ENCODE peak calls at places on chromosomes 1 and 21, in six cellular contexts. One of them, this sample, is unnamed.
A peak's percentile ranks its signal among the peaks of the same experiment; 100 is the strongest.

GRCh38 chr1:43883321-43883720 is 50.3 kb upstream of the ARTN start:
- DNase-seq in tibial artery: no peak
- DNase-seq in aorta: no peak
- DNase-seq in CD8-positive, alpha-beta memory T cell: no peak
- DNase-seq in esophagus squamous epithelium: no peak
- DNase-seq in HCT116: no peak
- DNase-seq in this sample: no peak

GRCh38 chr1:192878249-192878648 is 69.4 kb downstream of the RGS2 start:
- DNase-seq in tibial artery: no peak
- DNase-seq in aorta: peak; percentile 63
- DNase-seq in CD8-positive, alpha-beta memory T cell: no peak
- DNase-seq in esophagus squamous epithelium: no peak
- DNase-seq in HCT116: no peak
- DNase-seq in this sample: no peak

GRCh38 chr1:114695430-114696093 is at the start of gene AMPD1:
- DNase-seq in tibial artery: no peak
- DNase-seq in aorta: no peak
- DNase-seq in CD8-positive, alpha-beta memory T cell: no peak
- DNase-seq in esophagus squamous epithelium: no peak
- DNase-seq in HCT116: no peak
- DNase-seq in this sample: no peak

GRCh38 chr1:71780681-71781080 is 501.7 kb downstream of the NEGR1 start:
- DNase-seq in tibial artery: no peak
- DNase-seq in aorta: no peak
- DNase-seq in CD8-positive, alpha-beta memory T cell: no peak
- DNase-seq in esophagus squamous epithelium: no peak
- DNase-seq in HCT116: no peak
- DNase-seq in this sample: no peak

GRCh38 chr1:94258873-94259331 is 21.5 kb upstream of the ARHGAP29 start:
- DNase-seq in tibial artery: peak; percentile 73
- DNase-seq in aorta: peak; percentile 50
- DNase-seq in CD8-positive, alpha-beta memory T cell: no peak
- DNase-seq in esophagus squamous epithelium: no peak
- DNase-seq in HCT116: peak; percentile 71
- DNase-seq in this sample: peak; percentile 67

GRCh38 chr1:212754715-212755114 is 36.9 kb downstream of the NSL1 start:
- DNase-seq in tibial artery: no peak
- DNase-seq in aorta: no peak
- DNase-seq in CD8-positive, alpha-beta memory T cell: no peak
- DNase-seq in esophagus squamous epithelium: no peak
- DNase-seq in HCT116: no peak
- DNase-seq in this sample: no peak

GRCh38 chr21:43764576-43765495 is 11.3 kb downstream of the CSTB start:
- DNase-seq in tibial artery: no peak
- DNase-seq in aorta: no peak
- DNase-seq in CD8-positive, alpha-beta memory T cell: no peak
- DNase-seq in esophagus squamous epithelium: no peak
- DNase-seq in HCT116: no peak
- DNase-seq in this sample: no peak

GRCh38 chr1:171801395-171801990 is 20.0 kb downstream of the METTL13 start:
- DNase-seq in tibial artery: no peak
- DNase-seq in aorta: no peak
- DNase-seq in CD8-positive, alpha-beta memory T cell: no peak
- DNase-seq in esophagus squamous epithelium: no peak
- DNase-seq in HCT116: no peak
- DNase-seq in this sample: no peak

GRCh38 chr1:210344706-210345105 is 16.0 kb downstream of the HHAT start:
- DNase-seq in tibial artery: no peak
- DNase-seq in aorta: no peak
- DNase-seq in CD8-positive, alpha-beta memory T cell: no peak
- DNase-seq in esophagus squamous epithelium: no peak
- DNase-seq in HCT116: no peak
- DNase-seq in this sample: no peak

GRCh38 chr1:178494569-178494971 is 2.2 kb downstream of the CLEC20A start:
- DNase-seq in tibial artery: no peak
- DNase-seq in aorta: no peak
- DNase-seq in CD8-positive, alpha-beta memory T cell: no peak
- DNase-seq in esophagus squamous epithelium: no peak
- DNase-seq in HCT116: no peak
- DNase-seq in this sample: no peak

GRCh38 chr1:76868916-76869315 is 1.6 kb downstream of the ST6GALNAC5 start:
- DNase-seq in tibial artery: no peak
- DNase-seq in aorta: peak; percentile 51
- DNase-seq in CD8-positive, alpha-beta memory T cell: no peak
- DNase-seq in esophagus squamous epithelium: no peak
- DNase-seq in HCT116: no peak
- DNase-seq in this sample: no peak
- H3K4me3 ChIP-seq in tibial artery: peak overlapping the region; percentile 55
- H3K4me3 ChIP-seq in aorta: peak overlapping the region; percentile 57
- H3K4me3 ChIP-seq in CD8-positive, alpha-beta memory T cell: no peak overlapping the region
- H3K4me3 ChIP-seq in esophagus squamous epithelium: peak overlapping the region; percentile 48
- H3K4me3 ChIP-seq in HCT116: no peak overlapping the region
- H3K4me3 ChIP-seq in this sample: no peak overlapping the region

GRCh38 chr1:235083589-235084323 is 44.9 kb downstream of the TOMM20 start:
- DNase-seq in tibial artery: peak; percentile 86
- DNase-seq in aorta: peak; percentile 91
- DNase-seq in CD8-positive, alpha-beta memory T cell: peak; percentile 37
- DNase-seq in esophagus squamous epithelium: peak; percentile 41
- DNase-seq in HCT116: peak; percentile 58
- DNase-seq in this sample: peak; percentile 79
- H3K4me1 ChIP-seq in tibial artery: no peaks in the 10 kb centered on the region
- H3K4me1 ChIP-seq in aorta: peaks cover 4% of the 10 kb centered on the region
- H3K4me1 ChIP-seq in CD8-positive, alpha-beta memory T cell: peaks cover 11% of the 10 kb centered on the region
- H3K4me1 ChIP-seq in esophagus squamous epithelium: peaks cover 41% of the 10 kb centered on the region
- H3K4me1 ChIP-seq in HCT116: peaks cover 25% of the 10 kb centered on the region
- H3K4me1 ChIP-seq in this sample: peaks cover 35% of the 10 kb centered on the region

DNA sequence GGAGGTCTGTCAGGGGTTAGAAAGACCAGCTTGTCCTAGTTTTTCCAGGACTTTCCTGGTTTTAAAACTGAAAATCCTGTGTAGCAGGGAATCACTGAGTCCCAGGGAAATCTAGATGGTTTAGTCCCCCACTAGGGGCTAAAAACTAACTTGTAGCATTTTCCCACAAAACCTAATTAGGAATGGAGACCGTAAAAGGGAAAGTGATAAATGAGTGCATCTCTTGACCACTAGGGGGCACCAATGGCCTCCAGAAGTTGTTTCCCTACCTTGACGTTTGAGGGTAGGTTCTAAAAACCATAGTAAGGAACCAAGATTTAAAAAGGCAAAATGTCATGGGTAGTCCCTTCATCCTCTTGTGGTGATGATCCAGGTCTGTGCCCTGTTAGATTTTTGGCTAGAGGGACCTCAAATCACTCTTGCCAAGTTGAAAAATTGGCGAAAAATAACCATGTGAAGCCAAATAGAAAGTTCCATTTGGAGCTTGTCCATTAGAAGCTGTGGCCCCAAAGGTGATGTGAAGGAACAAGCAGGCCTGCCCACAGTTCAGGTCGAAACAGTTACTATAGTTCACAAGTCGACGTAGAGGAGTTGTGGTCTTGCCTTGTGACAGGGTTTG is 24.5 kb downstream of the CLIC6 start:
- DNase-seq in tibial artery: peak; percentile 34
- DNase-seq in aorta: no peak
- DNase-seq in CD8-positive, alpha-beta memory T cell: peak; percentile 29
- DNase-seq in esophagus squamous epithelium: no peak
- DNase-seq in HCT116: peak; percentile 59
- DNase-seq in this sample: no peak
- H3K9me3 ChIP-seq in tibial artery: no peaks in the 10 kb centered on the region
- H3K9me3 ChIP-seq in aorta: peaks cover 2% of the 10 kb centered on the region
- H3K9me3 ChIP-seq in CD8-positive, alpha-beta memory T cell: no peaks in the 10 kb centered on the region
- H3K9me3 ChIP-seq in esophagus squamous epithelium: no peaks in the 10 kb centered on the region
- H3K9me3 ChIP-seq in HCT116: no peaks in the 10 kb centered on the region
- H3K9me3 ChIP-seq in this sample: no peaks in the 10 kb centered on the region

GRCh38 chr1:41582851-41583657 is 98.6 kb upstream of the EDN2 start:
- DNase-seq in tibial artery: no peak
- DNase-seq in aorta: no peak
- DNase-seq in CD8-positive, alpha-beta memory T cell: no peak
- DNase-seq in esophagus squamous epithelium: no peak
- DNase-seq in HCT116: no peak
- DNase-seq in this sample: no peak

GRCh38 chr1:41582004-41582325 is 97.5 kb upstream of the EDN2 start:
- DNase-seq in tibial artery: no peak
- DNase-seq in aorta: no peak
- DNase-seq in CD8-positive, alpha-beta memory T cell: no peak
- DNase-seq in esophagus squamous epithelium: no peak
- DNase-seq in HCT116: no peak
- DNase-seq in this sample: no peak

GRCh38 chr1:41583658-41584570 is 99.4 kb upstream of the EDN2 start:
- DNase-seq in tibial artery: no peak
- DNase-seq in aorta: no peak
- DNase-seq in CD8-positive, alpha-beta memory T cell: no peak
- DNase-seq in esophagus squamous epithelium: no peak
- DNase-seq in HCT116: no peak
- DNase-seq in this sample: no peak

GRCh38 chr1:41581216-41582003 is 96.9 kb upstream of the EDN2 start:
- DNase-seq in tibial artery: no peak
- DNase-seq in aorta: no peak
- DNase-seq in CD8-positive, alpha-beta memory T cell: no peak
- DNase-seq in esophagus squamous epithelium: no peak
- DNase-seq in HCT116: no peak
- DNase-seq in this sample: no peak

DNA sequence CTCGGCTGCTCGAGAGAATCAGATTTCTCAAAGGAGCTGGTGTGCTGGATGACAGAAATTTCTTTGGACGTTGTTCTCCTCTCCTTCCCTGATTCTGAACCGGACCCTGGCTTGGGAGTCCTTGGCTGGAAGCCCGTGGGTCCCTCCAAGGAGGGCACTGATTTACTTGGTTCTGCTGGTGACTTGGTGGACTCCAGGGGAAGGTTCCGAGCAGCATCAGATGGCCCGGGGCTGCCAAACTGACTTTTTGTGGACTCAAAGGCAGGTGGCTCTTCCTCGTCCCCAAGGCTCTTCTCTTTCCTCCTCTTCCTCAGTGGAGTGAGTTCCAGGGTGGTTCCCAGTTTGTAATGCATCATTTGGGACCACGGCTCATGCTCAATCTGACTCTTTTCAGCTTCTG is 97.9 kb upstream of the EDN2 start:
- DNase-seq in tibial artery: no peak
- DNase-seq in aorta: no peak
- DNase-seq in CD8-positive, alpha-beta memory T cell: no peak
- DNase-seq in esophagus squamous epithelium: no peak
- DNase-seq in HCT116: no peak
- DNase-seq in this sample: no peak
- H3K4me3 ChIP-seq in tibial artery: no peak overlapping the region
- H3K4me3 ChIP-seq in aorta: no peak overlapping the region
- H3K4me3 ChIP-seq in CD8-positive, alpha-beta memory T cell: no peak overlapping the region
- H3K4me3 ChIP-seq in esophagus squamous epithelium: no peak overlapping the region
- H3K4me3 ChIP-seq in HCT116: no peak overlapping the region
- H3K4me3 ChIP-seq in this sample: no peak overlapping the region

DNA sequence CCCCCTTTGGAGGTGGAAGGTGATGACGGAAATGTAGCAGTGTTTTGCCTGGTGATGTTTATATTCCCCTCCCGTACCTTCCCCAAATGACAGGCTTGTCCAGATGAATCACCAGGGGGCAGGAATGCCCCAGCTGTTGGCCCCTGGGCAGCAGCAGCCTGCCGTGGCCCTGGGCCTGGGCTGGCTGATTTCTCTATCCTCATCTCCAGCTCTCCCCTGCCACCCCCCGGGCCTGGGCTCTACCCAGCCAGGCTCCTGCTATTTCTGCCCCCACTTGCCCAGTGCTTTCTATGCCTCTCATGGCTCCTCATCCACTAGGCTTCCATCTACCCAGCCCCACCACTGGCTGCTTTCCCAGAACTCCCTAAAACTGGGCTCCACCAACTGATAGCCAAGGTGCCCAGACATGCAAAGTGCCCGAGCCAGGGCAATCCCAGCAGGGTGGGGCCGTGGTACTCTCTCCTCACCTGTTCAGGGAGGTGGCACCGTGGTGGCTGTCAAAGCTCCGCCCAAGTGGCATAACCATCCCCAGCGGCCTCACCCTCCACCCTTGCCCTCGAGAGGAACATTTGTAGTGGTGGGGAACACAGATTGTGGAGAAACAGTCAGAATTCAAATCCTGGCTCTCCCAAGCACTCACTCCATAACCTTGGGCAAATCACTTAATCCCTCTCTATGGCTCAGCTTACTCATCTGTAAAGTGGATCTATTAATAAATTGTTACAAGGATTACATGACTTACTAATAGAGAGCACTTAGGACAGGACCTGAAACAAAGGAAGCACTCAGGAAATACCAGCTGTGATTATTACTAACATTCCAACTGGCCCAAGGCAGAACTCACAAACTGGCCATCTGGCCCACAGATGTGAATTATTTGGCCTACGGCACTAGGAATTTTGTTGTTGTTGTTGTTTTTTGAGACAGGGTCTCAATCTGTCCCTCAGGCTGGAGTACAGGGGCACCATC is 12.8 kb upstream of the ECE1 start:
- DNase-seq in tibial artery: no peak
- DNase-seq in aorta: no peak
- DNase-seq in CD8-positive, alpha-beta memory T cell: no peak
- DNase-seq in esophagus squamous epithelium: no peak
- DNase-seq in HCT116: no peak
- DNase-seq in this sample: no peak
- H3K4me1 ChIP-seq in tibial artery: no peaks in the 10 kb centered on the region
- H3K4me1 ChIP-seq in aorta: no peaks in the 10 kb centered on the region
- H3K4me1 ChIP-seq in CD8-positive, alpha-beta memory T cell: peaks cover 52% of the 10 kb centered on the region
- H3K4me1 ChIP-seq in esophagus squamous epithelium: peaks cover 44% of the 10 kb centered on the region
- H3K4me1 ChIP-seq in HCT116: peaks cover 58% of the 10 kb centered on the region
- H3K4me1 ChIP-seq in this sample: peaks cover 7% of the 10 kb centered on the region

GRCh38 chr1:248009681-248010080 is 3.8 kb upstream of the OR2L5 start:
- DNase-seq in tibial artery: no peak
- DNase-seq in aorta: no peak
- DNase-seq in CD8-positive, alpha-beta memory T cell: no peak
- DNase-seq in esophagus squamous epithelium: no peak
- DNase-seq in HCT116: no peak
- DNase-seq in this sample: no peak
- H3K9me3 ChIP-seq in tibial artery: peaks cover 12% of the 10 kb centered on the region
- H3K9me3 ChIP-seq in aorta: no peaks in the 10 kb centered on the region
- H3K9me3 ChIP-seq in CD8-positive, alpha-beta memory T cell: no peaks in the 10 kb centered on the region
- H3K9me3 ChIP-seq in esophagus squamous epithelium: no peaks in the 10 kb centered on the region
- H3K9me3 ChIP-seq in HCT116: peaks cover 26% of the 10 kb centered on the region
- H3K9me3 ChIP-seq in this sample: peaks cover 12% of the 10 kb centered on the region

DNA sequence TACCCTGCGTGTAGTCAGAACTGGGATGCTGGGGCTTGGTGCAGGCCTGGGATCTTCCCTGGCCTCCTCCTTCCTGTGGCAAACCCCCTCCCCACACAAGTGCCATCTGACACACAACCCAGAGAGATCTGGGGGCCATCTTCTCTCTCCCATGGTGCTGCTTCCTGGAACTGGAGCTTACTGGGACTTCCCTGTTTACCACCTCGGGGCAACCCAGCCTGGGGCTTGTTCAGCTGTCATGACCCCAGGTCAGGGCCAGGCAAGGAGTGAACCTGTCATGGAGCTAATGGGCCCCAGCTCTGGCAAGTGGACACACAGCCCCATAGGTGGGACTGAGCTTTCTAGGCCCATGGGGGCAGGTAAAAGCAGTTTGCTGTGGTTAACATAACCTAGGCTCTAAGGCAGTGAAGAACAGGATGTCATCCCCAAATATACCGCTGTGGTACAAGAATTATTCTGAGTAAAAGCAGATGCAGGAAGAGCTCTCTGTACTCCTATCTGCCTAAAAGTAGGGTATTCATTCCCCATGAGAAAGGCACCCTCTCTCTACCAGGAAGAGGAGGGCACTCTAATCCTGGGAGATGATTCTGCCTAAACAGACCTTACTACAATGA is 2.4 kb downstream of the TRIM11 start:
- DNase-seq in tibial artery: no peak
- DNase-seq in aorta: no peak
- DNase-seq in CD8-positive, alpha-beta memory T cell: no peak
- DNase-seq in esophagus squamous epithelium: no peak
- DNase-seq in HCT116: no peak
- DNase-seq in this sample: no peak
- H3K4me3 ChIP-seq in tibial artery: no peak overlapping the region
- H3K4me3 ChIP-seq in aorta: no peak overlapping the region
- H3K4me3 ChIP-seq in CD8-positive, alpha-beta memory T cell: peak overlapping the region; percentile 85
- H3K4me3 ChIP-seq in esophagus squamous epithelium: no peak overlapping the region
- H3K4me3 ChIP-seq in HCT116: peak overlapping the region; percentile 98
- H3K4me3 ChIP-seq in this sample: no peak overlapping the region